ENCODE peak calls at places on chromosome 21, in five cellular contexts. R, P, B, S and N are unnamed samples.

GRCh38 chr21:42374457-42374856 is 8.1 kb upstream of the TFF1 start:
- DNase-seq in R (no peak), P (no peak), B (no peak), S (no peak), N (no peak)

GRCh38 chr21:32336711-32337110 is 38.1 kb downstream of the MRAP start:
- DNase-seq in R (no peak), P (peak), B (no peak), S (no peak), N (peak)

GRCh38 chr21:27532081-27532480 is 565.2 kb upstream of the ADAMTS5 start:
- DNase-seq in R (no peak), P (peak), B (no peak), S (no peak), N (peak)

GRCh38 chr21:15592271-15592860 is 137.4 kb upstream of the USP25 start:
- DNase-seq in R (no peak), P (peak), B (no peak), S (no peak), N (peak)

GRCh38 chr21:28099296-28099695 is 893.4 kb downstream of the LTN1 start:
- DNase-seq in R (no peak), P (peak), B (no peak), S (no peak), N (peak)

GRCh38 chr21:44261191-44261631 is 486 bp downstream of the DNMT3L start:
- DNase-seq in R (no peak), P (no peak), B (no peak), S (no peak), N (no peak)

GRCh38 chr21:32350981-32351380 is 41.8 kb downstream of the URB1 start:
- DNase-seq in R (no peak), P (no peak), B (no peak), S (no peak), N (no peak)

GRCh38 chr21:40179167-40179566 is 311.9 kb downstream of the PCP4 start:
- DNase-seq in R (no peak), P (no peak), B (no peak), S (no peak), N (no peak)

GRCh38 chr21:37368536-37369279 is 2.1 kb downstream of the DYRK1A start:
- DNase-seq in R (no peak), P (peak), B (no peak), S (no peak), N (peak)

GRCh38 chr21:37060296-37060695 is 12.6 kb downstream of the PIGP start:
- DNase-seq in R (no peak), P (peak), B (no peak), S (no peak), N (peak)

GRCh38 chr21:31732538-31732864 is 583 bp upstream of the SCAF4 start:
- DNase-seq in R (peak), P (no peak), B (no peak), S (no peak), N (no peak)

GRCh38 chr21:42414928-42415769 is 11.4 kb downstream of the UBASH3A start:
- DNase-seq in R (peak), P (peak), B (peak), S (peak), N (peak)

GRCh38 chr21:42063206-42063577 is 7.9 kb upstream of the UMODL1 start:
- DNase-seq in R (peak), P (no peak), B (no peak), S (peak), N (no peak)

GRCh38 chr21:37032877-37033471 is 26.5 kb downstream of the RIPPLY3 start:
- DNase-seq in R (no peak), P (peak), B (no peak), S (no peak), N (peak)

GRCh38 chr21:43864313-43864805 is 664 bp upstream of the AGPAT3 start:
- DNase-seq in R (peak), P (peak), B (peak), S (peak), N (peak)

GRCh38 chr21:45199201-45199600 is 88.5 kb downstream of the POFUT2 start:
- DNase-seq in R (no peak), P (no peak), B (no peak), S (no peak), N (no peak)

GRCh38 chr21:43361127-43361492 is 65.8 kb downstream of the SIK1 start:
- DNase-seq in R (peak), P (peak), B (no peak), S (no peak), N (peak)

GRCh38 chr21:28975401-28975800 is 17.3 kb downstream of the LTN1 start:
- DNase-seq in R (no peak), P (peak), B (no peak), S (no peak), N (peak)

GRCh38 chr21:38853421-38853919 is 47.7 kb downstream of the ETS2 start:
- DNase-seq in R (peak), P (peak), B (no peak), S (no peak), N (peak)

GRCh38 chr21:34933609-34934345 is 115.3 kb downstream of the RUNX1 start:
- DNase-seq in R (no peak), P (no peak), B (no peak), S (no peak), N (no peak)

GRCh38 chr21:25626752-25627151 is 12.3 kb upstream of the JAM2 start:
- DNase-seq in R (no peak), P (no peak), B (no peak), S (no peak), N (no peak)

GRCh38 chr21:35412231-35412630 is 363.1 kb upstream of the RUNX1 start:
- DNase-seq in R (no peak), P (no peak), B (no peak), S (no peak), N (no peak)

GRCh38 chr21:16427587-16428087 is 697.9 kb downstream of the USP25 start:
- DNase-seq in R (no peak), P (no peak), B (no peak), S (no peak), N (no peak)

GRCh38 chr21:34679056-34679455 is 10.3 kb downstream of the CLIC6 start:
- DNase-seq in R (no peak), P (no peak), B (no peak), S (no peak), N (no peak)

GRCh38 chr21:45064618-45065399 is 9.6 kb upstream of the ADARB1 start:
- DNase-seq in R (no peak), P (peak), B (no peak), S (no peak), N (no peak)

GRCh38 chr21:38148046-38148445 is 108.7 kb upstream of the KCNJ15 start:
- DNase-seq in R (no peak), P (no peak), B (no peak), S (no peak), N (no peak)

GRCh38 chr21:17783816-17784598 is 35.1 kb downstream of the C21orf91 start:
- DNase-seq in R (peak), P (no peak), B (peak), S (no peak), N (no peak)

GRCh38 chr21:44531606-44532128 is 8.3 kb downstream of the KRTAP10-1 start:
- DNase-seq in R (no peak), P (no peak), B (no peak), S (no peak), N (no peak)

GRCh38 chr21:42836767-42837301 is 42.5 kb downstream of the WDR4 start:
- DNase-seq in R (no peak), P (no peak), B (no peak), S (no peak), N (no peak)

GRCh38 chr21:36780861-36781260 is 81.9 kb downstream of the SIM2 start:
- DNase-seq in R (no peak), P (no peak), B (no peak), S (no peak), N (no peak)

GRCh38 chr21:32135401-32136363 is 143.2 kb downstream of the MIS18A start:
- DNase-seq in R (peak), P (peak), B (no peak), S (no peak), N (peak)

GRCh38 chr21:26570203-26570602 is 2.9 kb downstream of the CYYR1 start:
- DNase-seq in R (no peak), P (no peak), B (no peak), S (no peak), N (no peak)